ENCODE peak calls at places on chromosomes 1 and 21, in ten cellular contexts. I is posterior cingulate gyrus; Z is epithelial cell of esophagus; M is islet precursor cell; C is NCI-H524; L is fibroblast of lung; K is stimulated activated CD8-positive, alpha-beta memory T cell treated with anti-CD3 and anti-CD28 coated beads, Interleukin-12 subunit alpha, Interleukin-12 subunit beta, amount 100 ng/mL, for 4 hours; P is brain microvascular endothelial cell; Y is ACHN; F is SK-MEL-5. O is an unnamed sample.

GRCh38 chr1:67059331-67059730 is 5.4 kb upstream of the SLC35D1 start:
- DNase-seq in M (no peak), Z (peak; percentile 39), K (no peak), P (no peak), L (peak; percentile 27), F (no peak), C (no peak), Y (no peak), I (no peak), O (peak; percentile 38)

GRCh38 chr1:160778976-160779375 is 17.0 kb upstream of the LY9 start:
- DNase-seq in P (no peak), M (no peak), Z (no peak), L (no peak), C (no peak), I (no peak), Y (no peak), K (no peak), F (no peak), O (no peak)

GRCh38 chr21:42338730-42339715 is 11.8 kb downstream of the TFF2 start:
- DNase-seq in L (no peak), P (no peak), I (no peak), F (no peak), C (no peak), Z (no peak), Y (no peak), K (no peak), M (peak; percentile 50), O (no peak)

GRCh38 chr1:153857505-153857904 is 65.3 kb downstream of the GATAD2B start:
- DNase-seq in C (no peak), P (no peak), K (no peak), I (no peak), M (no peak), Z (no peak), L (no peak), F (no peak), Y (no peak), O (no peak)

GRCh38 chr1:6280761-6281451 is 20.0 kb upstream of the GPR153 start:
- DNase-seq in C (no peak), M (peak; percentile 82), P (no peak), Y (peak; percentile 7), F (peak; percentile 24), Z (no peak), L (no peak), K (no peak), I (no peak), O (no peak)

GRCh38 chr1:161164901-161165620 is 1.2 kb upstream of the PPOX start:
- DNase-seq in M (no peak), K (no peak), P (no peak), C (no peak), Z (no peak), L (no peak), I (no peak), F (no peak), Y (no peak), O (no peak)

GRCh38 chr1:150925080-150925479 is 1.1 kb upstream of the SETDB1 start:
- DNase-seq in C (no peak), Z (no peak), Y (no peak), K (no peak), L (no peak), P (no peak), M (no peak), I (no peak), F (no peak), O (no peak)

GRCh38 chr1:64175639-64176038 is 27.8 kb upstream of the UBE2U start:
- DNase-seq in C (no peak), Z (no peak), F (no peak), I (no peak), K (no peak), M (no peak), P (no peak), L (no peak), Y (no peak), O (no peak)

GRCh38 chr1:183989078-183989577 is 48.4 kb downstream of the COLGALT2 start:
- DNase-seq in M (peak; percentile 78), Z (peak; percentile 65), Y (peak; percentile 69), P (peak; percentile 83), F (no peak), C (no peak), K (no peak), L (peak; percentile 81), I (peak; percentile 33), O (peak; percentile 97)

GRCh38 chr1:219837274-219837993 is 90.9 kb downstream of the SLC30A10 start:
- DNase-seq in P (peak; percentile 46), K (no peak), F (peak; percentile 82), L (peak; percentile 50), I (no peak), C (peak; percentile 62), Z (peak; percentile 67), Y (peak; percentile 65), M (no peak), O (peak; percentile 56)

GRCh38 chr1:220294754-220295419 is 22.6 kb upstream of the RAB3GAP2 start:
- DNase-seq in Y (no peak), F (no peak), C (no peak), K (no peak), L (peak; percentile 80), I (no peak), P (peak; percentile 59), Z (no peak), M (no peak), O (no peak)

GRCh38 chr1:156458181-156458503 is 42.4 kb downstream of the MEF2D start:
- DNase-seq in M (no peak), F (peak; percentile 44), I (no peak), Y (peak; percentile 19), Z (peak; percentile 61), L (peak; percentile 78), P (peak; percentile 54), C (no peak), K (no peak), O (peak; percentile 56)

GRCh38 chr1:160251687-160252526 is 10.4 kb downstream of the DCAF8 start:
- DNase-seq in L (peak; percentile 60), Y (peak; percentile 76), Z (peak; percentile 80), K (no peak), F (peak; percentile 82), P (peak; percentile 61), I (peak; percentile 82), C (peak; percentile 81), M (peak; percentile 76), O (peak; percentile 78)

GRCh38 chr1:85259866-85260345 is 444 bp upstream of the C1orf52 start:
- DNase-seq in K (no peak), C (no peak), L (peak; percentile 63), I (no peak), Z (no peak), P (peak; percentile 29), M (no peak), Y (no peak), F (no peak), O (no peak)

GRCh38 chr1:232273071-232273470 is 356.9 kb downstream of the SIPA1L2 start:
- DNase-seq in Y (no peak), L (no peak), M (no peak), P (no peak), K (no peak), Z (no peak), C (no peak), F (no peak), I (no peak), O (no peak)

GRCh38 chr1:223877804-223878203 is 32.1 kb upstream of the TP53BP2 start:
- DNase-seq in C (no peak), P (no peak), L (no peak), Z (no peak), I (no peak), F (no peak), M (no peak), Y (no peak), K (no peak), O (no peak)

GRCh38 chr1:244067893-244068292 is 16.8 kb downstream of the ZBTB18 start:
- DNase-seq in L (peak; percentile 60), M (no peak), C (no peak), F (no peak), I (no peak), Y (no peak), K (no peak), P (no peak), Z (no peak), O (peak; percentile 91)

GRCh38 chr1:15005116-15005515 is 148.4 kb upstream of the TMEM51 start:
- DNase-seq in I (no peak), F (no peak), Y (no peak), K (no peak), Z (no peak), P (no peak), M (no peak), L (peak; percentile 37), C (peak; percentile 60), O (peak; percentile 53)

GRCh38 chr1:41313661-41314131 is 47.5 kb upstream of the FOXO6 start:
- DNase-seq in I (no peak), Z (peak; percentile 19), L (peak; percentile 21), F (peak; percentile 63), M (peak; percentile 72), P (no peak), C (peak; percentile 53), K (no peak), Y (peak; percentile 28), O (peak; percentile 11)

GRCh38 chr1:205284420-205285144 is 37.0 kb downstream of the NUAK2 start:
- DNase-seq in I (peak; percentile 83), K (peak; percentile 80), P (peak; percentile 98), C (peak; percentile 79), Y (peak; percentile 98), L (peak; percentile 99), Z (peak; percentile 100), M (peak; percentile 100), F (peak; percentile 68), O (peak; percentile 99)

GRCh38 chr1:56958526-56958925 is 7.3 kb downstream of the C8B start:
- DNase-seq in K (no peak), Z (peak; percentile 27), L (peak; percentile 54), P (peak; percentile 42), M (peak; percentile 95), I (no peak), F (no peak), C (no peak), Y (no peak), O (peak; percentile 21)

GRCh38 chr1:36177589-36178463 is 21.9 kb downstream of the MAP7D1 start:
- DNase-seq in P (no peak), K (no peak), Z (no peak), I (no peak), M (peak; percentile 68), C (no peak), Y (no peak), F (no peak), L (no peak), O (no peak)

GRCh38 chr21:44713130-44713529 is 1.8 kb upstream of the TSPEAR start:
- DNase-seq in Z (no peak), K (no peak), F (no peak), M (peak; percentile 11), L (no peak), I (no peak), Y (no peak), C (no peak), P (no peak), O (no peak)

GRCh38 chr1:11388617-11389016 is 90.3 kb upstream of the DISP3 start:
- DNase-seq in L (no peak), K (no peak), F (no peak), I (no peak), Y (no peak), P (no peak), M (no peak), Z (no peak), C (no peak), O (no peak)

GRCh38 chr1:19468397-19468956 is 16.9 kb downstream of the CAPZB start:
- DNase-seq in K (no peak), P (no peak), Z (peak; percentile 80), M (no peak), L (no peak), C (peak; percentile 68), I (no peak), F (no peak), Y (peak; percentile 77), O (peak; percentile 67)

GRCh38 chr1:230627767-230628166 is 14.5 kb upstream of the COG2 start:
- DNase-seq in P (no peak), M (no peak), Z (peak; percentile 57), K (no peak), F (no peak), Y (no peak), I (no peak), L (no peak), C (no peak), O (no peak)

GRCh38 chr1:59499956-59500569 is 203.2 kb downstream of the FGGY start:
- DNase-seq in F (no peak), L (no peak), M (no peak), Y (no peak), P (no peak), K (no peak), Z (no peak), C (no peak), I (no peak), O (peak; percentile 70)

GRCh38 chr1:65764052-65764451 is 28.6 kb upstream of the PDE4B start:
- DNase-seq in P (no peak), K (no peak), L (no peak), Y (no peak), Z (no peak), I (no peak), M (no peak), F (no peak), C (no peak), O (no peak)